ENCODE peak calls at places on chromosomes 7 and 10, in five cellular contexts. B is cardiac fibroblast, X is keratinocyte, Z is coronary artery, A is upper lobe of left lung. K is an unnamed sample.

GRCh38 chr7:45033261-45033930 is 33.4 kb downstream of the CCM2 start:
- DNase-seq in B (no peak), X (no peak), Z (no peak), A (no peak), K (peak)

GRCh38 chr10:77970869-77971803 is 44.6 kb upstream of the DLG5 start:
- DNase-seq in B (peak), X (no peak), Z (peak), A (peak), K (peak)

GRCh38 chr7:127478040-127478386 is 85.5 kb upstream of the ZNF800 start:
- DNase-seq in B (no peak), X (no peak), Z (no peak), A (no peak), K (no peak)

GRCh38 chr10:6621536-6621935 is 41.5 kb upstream of the PRKCQ start:
- DNase-seq in B (no peak), X (no peak), Z (no peak), A (no peak), K (peak)

GRCh38 chr10:80513106-80513505 is 24.6 kb upstream of the SH2D4B start:
- DNase-seq in B (no peak), X (no peak), Z (no peak), A (no peak), K (no peak)

GRCh38 chr7:150962743-150963399 is 15.2 kb downstream of the KCNH2 start:
- DNase-seq in B (peak), X (no peak), Z (no peak), A (no peak), K (no peak)

GRCh38 chr7:82166666-82167065 is 276.9 kb downstream of the CACNA2D1 start:
- DNase-seq in B (peak), X (no peak), Z (no peak), A (no peak), K (no peak)

GRCh38 chr7:98802781-98803110 is 67.1 kb downstream of the TMEM130 start:
- DNase-seq in B (no peak), X (no peak), Z (no peak), A (no peak), K (no peak)

GRCh38 chr7:50595538-50596102 is 30.4 kb upstream of the DDC start:
- DNase-seq in B (peak), X (no peak), Z (no peak), A (no peak), K (peak)

GRCh38 chr7:77907281-77907680 is 108.7 kb downstream of the PHTF2 start:
- DNase-seq in B (no peak), X (no peak), Z (no peak), A (no peak), K (no peak)

GRCh38 chr7:45293295-45293942 is 135.8 kb downstream of the RAMP3 start:
- DNase-seq in B (no peak), X (no peak), Z (no peak), A (no peak), K (no peak)

GRCh38 chr7:127865466-127865865 is 165.8 kb downstream of the LRRC4 start:
- DNase-seq in B (peak), X (no peak), Z (no peak), A (no peak), K (peak)

GRCh38 chr7:37198188-37198905 is 250.3 kb downstream of the ELMO1 start:
- DNase-seq in B (no peak), X (no peak), Z (no peak), A (no peak), K (no peak)

GRCh38 chr10:11437391-11438241 is 173.8 kb downstream of the USP6NL start:
- DNase-seq in B (no peak), X (no peak), Z (peak), A (no peak), K (no peak)

GRCh38 chr10:110730345-110731055 is 86.4 kb downstream of the RBM20 start:
- DNase-seq in B (no peak), X (no peak), Z (peak), A (no peak), K (no peak)

GRCh38 chr7:70380315-70381027 is 751.5 kb upstream of the GALNT17 start:
- DNase-seq in B (no peak), X (no peak), Z (peak), A (no peak), K (no peak)

GRCh38 chr7:137538361-137538762 is 194.8 kb upstream of the PTN start:
- DNase-seq in B (peak), X (no peak), Z (no peak), A (no peak), K (peak)

GRCh38 chr7:105652359-105652993 is 71.2 kb upstream of the EFCAB10 start:
- DNase-seq in B (peak), X (peak), Z (peak), A (peak), K (peak)

GRCh38 chr10:133511907-133512528 is 15.1 kb upstream of the CYP2E1 start:
- DNase-seq in B (no peak), X (no peak), Z (no peak), A (no peak), K (no peak)

DNA sequence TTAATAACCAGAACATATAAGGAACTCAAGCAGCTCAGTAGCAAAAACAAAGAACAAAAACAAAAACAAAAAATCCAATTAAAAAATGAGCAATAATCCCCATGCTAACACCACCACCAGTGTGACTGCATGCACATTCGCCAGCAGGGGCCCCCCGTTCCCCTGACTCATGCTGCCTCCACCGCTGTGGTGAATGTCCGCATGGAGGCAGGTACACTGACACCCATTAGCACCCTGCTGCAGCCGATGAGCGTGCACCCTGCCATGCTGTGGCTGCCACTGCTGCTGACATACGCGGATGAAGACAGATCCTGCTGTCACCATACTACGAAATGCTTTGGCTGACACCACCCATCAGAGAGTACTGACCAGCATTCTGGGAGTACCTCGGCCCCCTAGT is 321.6 kb upstream of the LRRTM3 start:
- DNase-seq in B (no peak), X (no peak), Z (no peak), A (no peak), K (no peak)
- TF ChIP-seq CTCF in B (peak), X (no peak), Z (no peak), A (no peak), K (no peak)

GRCh38 chr10:128730922-128731321 is 604.7 kb upstream of the MKI67 start:
- DNase-seq in B (no peak), X (no peak), Z (peak), A (no peak), K (no peak)
- H3K4me3 ChIP-seq in B (no peak), X (no peak), Z (no peak), A (no peak), K (no peak)

DNA sequence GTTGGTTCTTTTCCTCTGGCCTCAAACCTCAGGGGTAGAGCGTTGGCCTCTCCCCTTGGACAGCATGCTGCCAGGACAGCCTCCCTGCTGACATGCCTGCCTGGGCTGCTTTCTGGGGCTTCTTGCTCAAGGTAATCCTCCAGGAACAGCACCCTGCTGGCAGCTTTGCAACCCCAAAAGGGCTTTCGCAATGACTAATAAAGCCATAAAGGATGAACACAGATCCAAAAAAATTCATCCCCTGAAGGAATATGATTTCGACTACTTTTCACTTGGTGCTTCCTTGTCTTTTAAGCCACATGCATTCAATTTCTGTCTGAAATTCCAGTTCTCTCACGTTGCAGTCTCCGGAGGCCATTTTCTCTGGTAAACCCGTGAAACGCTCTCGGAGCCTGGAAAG is 15.1 kb upstream of the SH3PXD2A start:
- DNase-seq in B (peak), X (peak), Z (no peak), A (no peak), K (peak)
- TF ChIP-seq CTCF in B (peak), X (peak), Z (no peak), A (no peak), K (peak)

DNA sequence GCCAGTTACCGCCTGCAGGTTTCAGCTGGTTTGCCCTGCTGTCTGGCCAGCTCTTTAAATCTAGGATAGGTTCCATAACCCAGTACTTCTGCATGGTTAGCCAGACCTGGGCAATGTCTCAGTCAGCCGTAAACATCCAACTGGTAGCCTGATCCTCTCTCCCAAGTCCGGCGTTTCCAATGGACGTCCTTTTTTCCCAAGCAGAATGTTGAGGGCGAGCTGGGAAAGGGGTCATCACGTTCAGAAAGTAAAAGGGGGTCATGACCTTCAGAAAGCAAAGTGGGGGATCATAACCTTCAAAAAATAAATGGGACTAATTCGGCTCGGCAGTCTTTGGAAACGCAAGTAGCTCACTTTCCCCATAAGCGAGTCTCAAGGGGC is 430 bp downstream of the PON3 start:
- DNase-seq in B (no peak), X (no peak), Z (no peak), A (no peak), K (no peak)
- H3K4me3 ChIP-seq in B (no peak), X (peak), Z (peak), A (peak), K (no peak)

GRCh38 chr7:31058122-31058521 is 6.0 kb downstream of the ADCYAP1R1 start:
- DNase-seq in B (no peak), X (no peak), Z (no peak), A (no peak), K (peak)

GRCh38 chr7:31054608-31055273 is 2.6 kb downstream of the ADCYAP1R1 start:
- DNase-seq in B (no peak), X (no peak), Z (no peak), A (no peak), K (no peak)

GRCh38 chr7:31055501-31055900 is 3.4 kb downstream of the ADCYAP1R1 start:
- DNase-seq in B (no peak), X (no peak), Z (no peak), A (no peak), K (no peak)

GRCh38 chr7:31058688-31059087 is 6.6 kb downstream of the ADCYAP1R1 start:
- DNase-seq in B (no peak), X (no peak), Z (no peak), A (no peak), K (no peak)

GRCh38 chr7:31056775-31057346 is 4.8 kb downstream of the ADCYAP1R1 start:
- DNase-seq in B (no peak), X (no peak), Z (no peak), A (no peak), K (no peak)
- TF ChIP-seq CTCF in B (no peak), X (peak), Z (no peak), A (no peak), K (no peak)

DNA sequence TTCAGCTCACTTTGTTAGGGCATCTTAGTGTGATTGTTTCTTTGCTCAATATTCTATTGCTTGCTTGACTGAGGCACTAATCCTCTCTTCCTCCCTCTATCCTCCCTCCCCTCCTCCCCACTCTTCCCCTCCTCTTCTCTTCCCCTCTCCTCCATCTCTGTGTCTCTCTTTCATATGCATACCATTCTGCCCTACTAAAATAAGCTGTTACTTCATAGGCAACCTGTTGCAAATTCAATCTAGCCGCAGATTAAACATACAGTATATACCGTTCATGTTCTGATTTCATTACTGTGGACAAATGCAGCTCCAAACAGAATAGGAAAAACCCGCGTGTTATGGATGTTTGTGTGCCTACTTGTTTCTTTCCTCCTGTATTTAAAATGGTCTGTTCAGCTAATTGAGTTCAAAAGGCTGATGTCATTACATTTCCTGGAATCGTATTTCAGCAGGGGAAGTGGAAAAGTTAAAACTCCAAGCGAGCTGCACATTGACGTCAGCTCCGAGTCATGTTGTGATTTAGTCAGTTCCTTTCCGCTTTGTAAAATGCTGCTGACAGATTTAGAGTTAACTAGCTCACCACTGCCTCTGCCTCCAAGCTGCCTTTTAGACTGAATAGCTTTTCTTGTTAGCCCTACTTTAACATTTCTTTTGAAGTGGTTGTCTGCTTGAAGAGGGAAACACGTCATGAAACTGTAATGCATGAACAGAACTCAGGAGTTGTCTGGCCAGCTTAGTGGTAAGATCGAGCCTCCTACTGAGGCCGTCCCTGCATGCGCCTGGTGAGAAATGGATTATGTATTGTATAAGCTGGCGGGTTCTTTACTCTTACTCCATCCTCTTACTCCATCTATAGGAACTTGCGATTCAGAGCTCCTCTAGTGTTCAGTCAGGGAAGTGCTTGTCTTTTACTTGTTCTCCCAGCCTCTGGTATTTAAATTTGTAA is 69.0 kb downstream of the CREM start:
- DNase-seq in B (peak), X (peak), Z (peak), A (peak), K (peak)
- H3K4me3 ChIP-seq in B (peak), X (peak), Z (peak), A (peak), K (peak)

GRCh38 chr10:50552771-50553535 is 70.8 kb downstream of the SGMS1 start:
- DNase-seq in B (peak), X (no peak), Z (no peak), A (peak), K (peak)
- TF ChIP-seq CTCF in B (peak), X (peak), Z (no peak), A (peak), K (peak)

GRCh38 chr7:712601-713457 is 13.7 kb upstream of the DNAAF5 start:
- DNase-seq in B (no peak), X (no peak), Z (no peak), A (no peak), K (no peak)
- H3K4me3 ChIP-seq in B (peak), X (no peak), Z (peak), A (peak), K (no peak)

GRCh38 chr7:90384433-90384832 is 18.8 kb upstream of the CLDN12 start:
- DNase-seq in B (no peak), X (no peak), Z (no peak), A (no peak), K (peak)

GRCh38 chr7:90387470-90388240 is 15.6 kb upstream of the CLDN12 start:
- DNase-seq in B (no peak), X (no peak), Z (no peak), A (no peak), K (peak)

GRCh38 chr7:90383879-90384278 is 19.4 kb upstream of the CLDN12 start:
- DNase-seq in B (peak), X (no peak), Z (no peak), A (no peak), K (peak)

GRCh38 chr7:90383422-90383821 is 19.8 kb upstream of the CLDN12 start:
- DNase-seq in B (peak), X (no peak), Z (no peak), A (no peak), K (peak)
- TF ChIP-seq CTCF in B (no peak), X (no peak), Z (no peak), A (no peak), K (no peak)

K was measured in foreskin fibroblast.